ENCODE peak calls at places on chromosomes 3 and 15, in seven cellular contexts. H is foreskin fibroblast; M is colonic mucosa; Z is activated T-cell treated with anti-CD3 and anti-CD28 coated beads for 24 hours; Q is hypothalamus; E is adipocyte; N is activated T-helper 9 cell treated with anti-CD3 and anti-CD28 coated beads, Interleukin-2, amount 50 U/mL, for 16 hours. D is an unnamed sample.

GRCh38 chr3:30768703-30769550 is 125.5 kb downstream of the GADL1 start:
- DNase-seq in Z (peak; percentile 58), N (peak; percentile 51), H (peak; percentile 48), Q (peak; percentile 42), E (peak; percentile 84), M (peak; percentile 77), D (peak; percentile 74)

GRCh38 chr3:69388241-69388640 is 2.4 kb upstream of the FRMD4B start:
- DNase-seq in H (no peak), N (no peak), Z (no peak), Q (no peak), M (no peak), E (no peak), D (no peak)

GRCh38 chr3:126613481-126614187 is 41.3 kb downstream of the TXNRD3 start:
- DNase-seq in Q (no peak), H (peak; percentile 52), M (no peak), E (no peak), Z (no peak), N (no peak), D (no peak)

GRCh38 chr3:114411811-114412803 is 118.3 kb downstream of the TIGIT start:
- DNase-seq in M (no peak), E (peak; percentile 67), H (peak; percentile 81), Z (peak; percentile 2), N (no peak), Q (no peak), D (no peak)

GRCh38 chr3:143207338-143207961 is 87.9 kb downstream of the CHST2 start:
- DNase-seq in E (peak; percentile 64), N (no peak), M (no peak), Q (no peak), Z (no peak), H (peak; percentile 62), D (no peak)

GRCh38 chr3:177679568-177680441 is 482.5 kb upstream of the TBL1XR1 start:
- DNase-seq in Q (no peak), Z (peak; percentile 5), M (no peak), E (peak; percentile 41), H (peak; percentile 53), N (no peak), D (no peak)

GRCh38 chr15:88106063-88106462 is 150.5 kb downstream of the NTRK3 start:
- DNase-seq in Q (peak; percentile 62), Z (no peak), E (no peak), N (no peak), H (no peak), M (no peak), D (peak; percentile 64)

GRCh38 chr15:45540531-45540930 is 18.0 kb upstream of the SLC30A4 start:
- DNase-seq in H (no peak), M (no peak), E (no peak), Q (no peak), N (no peak), Z (no peak), D (no peak)

D was measured in Ammon's horn.